ENCODE peak calls at places on chromosomes 1 and 21, in eight cellular contexts. One of them, this sample, is unnamed.

GRCh38 chr1:74731399-74732052 is 1.3 kb downstream of the CRYZ start:
- DNase-seq in T-helper 2 cell: no peak
- DNase-seq in right atrium auricular region: no peak
- DNase-seq in left ventricle myocardium inferior: no peak
- DNase-seq in activated CD8-positive, alpha-beta memory T cell treated with anti-CD3 and anti-CD28 coated beads for 1 hour: no peak
- DNase-seq in body of pancreas: peak
- DNase-seq in GM04504: no peak
- DNase-seq in naive thymus-derived CD4-positive, alpha-beta T cell: no peak
- DNase-seq in this sample: no peak

GRCh38 chr1:21344750-21345443 is 54.6 kb upstream of the ECE1 start:
- DNase-seq in GM04504: no peak
- DNase-seq in activated CD8-positive, alpha-beta memory T cell treated with anti-CD3 and anti-CD28 coated beads for 1 hour: no peak
- DNase-seq in T-helper 2 cell: no peak
- DNase-seq in naive thymus-derived CD4-positive, alpha-beta T cell: no peak
- DNase-seq in left ventricle myocardium inferior: no peak
- DNase-seq in body of pancreas: peak
- DNase-seq in right atrium auricular region: no peak
- DNase-seq in this sample: no peak

GRCh38 chr1:22710688-22711024 is at the start of gene EPHB2:
- DNase-seq in GM04504: peak
- DNase-seq in activated CD8-positive, alpha-beta memory T cell treated with anti-CD3 and anti-CD28 coated beads for 1 hour: no peak
- DNase-seq in T-helper 2 cell: no peak
- DNase-seq in body of pancreas: peak
- DNase-seq in naive thymus-derived CD4-positive, alpha-beta T cell: peak
- DNase-seq in left ventricle myocardium inferior: peak
- DNase-seq in right atrium auricular region: no peak
- DNase-seq in this sample: no peak

GRCh38 chr1:95953668-95954067 is 719.7 kb downstream of the RWDD3 start:
- DNase-seq in right atrium auricular region: no peak
- DNase-seq in left ventricle myocardium inferior: no peak
- DNase-seq in activated CD8-positive, alpha-beta memory T cell treated with anti-CD3 and anti-CD28 coated beads for 1 hour: no peak
- DNase-seq in T-helper 2 cell: no peak
- DNase-seq in GM04504: no peak
- DNase-seq in naive thymus-derived CD4-positive, alpha-beta T cell: no peak
- DNase-seq in body of pancreas: no peak
- DNase-seq in this sample: no peak

GRCh38 chr1:175203570-175203969 is 11.0 kb upstream of the KIAA0040 start:
- DNase-seq in T-helper 2 cell: no peak
- DNase-seq in activated CD8-positive, alpha-beta memory T cell treated with anti-CD3 and anti-CD28 coated beads for 1 hour: no peak
- DNase-seq in right atrium auricular region: no peak
- DNase-seq in naive thymus-derived CD4-positive, alpha-beta T cell: no peak
- DNase-seq in left ventricle myocardium inferior: no peak
- DNase-seq in body of pancreas: no peak
- DNase-seq in GM04504: no peak
- DNase-seq in this sample: no peak

GRCh38 chr21:45410151-45410864 is 5.3 kb downstream of the COL18A1 start:
- DNase-seq in naive thymus-derived CD4-positive, alpha-beta T cell: no peak
- DNase-seq in activated CD8-positive, alpha-beta memory T cell treated with anti-CD3 and anti-CD28 coated beads for 1 hour: no peak
- DNase-seq in GM04504: no peak
- DNase-seq in left ventricle myocardium inferior: peak
- DNase-seq in T-helper 2 cell: no peak
- DNase-seq in body of pancreas: peak
- DNase-seq in right atrium auricular region: no peak
- DNase-seq in this sample: no peak

GRCh38 chr1:84403362-84403761 is 5.1 kb downstream of the DNASE2B start:
- DNase-seq in right atrium auricular region: no peak
- DNase-seq in left ventricle myocardium inferior: no peak
- DNase-seq in activated CD8-positive, alpha-beta memory T cell treated with anti-CD3 and anti-CD28 coated beads for 1 hour: no peak
- DNase-seq in T-helper 2 cell: no peak
- DNase-seq in body of pancreas: no peak
- DNase-seq in naive thymus-derived CD4-positive, alpha-beta T cell: no peak
- DNase-seq in GM04504: no peak
- DNase-seq in this sample: no peak

GRCh38 chr1:210302501-210302900 is 26.2 kb upstream of the HHAT start:
- DNase-seq in T-helper 2 cell: no peak
- DNase-seq in GM04504: no peak
- DNase-seq in activated CD8-positive, alpha-beta memory T cell treated with anti-CD3 and anti-CD28 coated beads for 1 hour: no peak
- DNase-seq in right atrium auricular region: peak
- DNase-seq in left ventricle myocardium inferior: peak
- DNase-seq in body of pancreas: no peak
- DNase-seq in naive thymus-derived CD4-positive, alpha-beta T cell: no peak
- DNase-seq in this sample: no peak

GRCh38 chr1:40901886-40902633 is 39.9 kb upstream of the CITED4 start:
- DNase-seq in activated CD8-positive, alpha-beta memory T cell treated with anti-CD3 and anti-CD28 coated beads for 1 hour: no peak
- DNase-seq in right atrium auricular region: peak
- DNase-seq in T-helper 2 cell: no peak
- DNase-seq in GM04504: peak
- DNase-seq in left ventricle myocardium inferior: peak
- DNase-seq in naive thymus-derived CD4-positive, alpha-beta T cell: no peak
- DNase-seq in body of pancreas: no peak
- DNase-seq in this sample: peak

GRCh38 chr1:112698366-112699310 is 8.3 kb downstream of the RHOC start:
- DNase-seq in T-helper 2 cell: no peak
- DNase-seq in left ventricle myocardium inferior: no peak
- DNase-seq in activated CD8-positive, alpha-beta memory T cell treated with anti-CD3 and anti-CD28 coated beads for 1 hour: no peak
- DNase-seq in body of pancreas: peak
- DNase-seq in GM04504: no peak
- DNase-seq in right atrium auricular region: no peak
- DNase-seq in naive thymus-derived CD4-positive, alpha-beta T cell: no peak
- DNase-seq in this sample: no peak

This sample was measured in retinal pigment epithelial cell.